ENCODE peak calls at places on chromosomes 6 and 20, in five cellular contexts. A is IMR-90, T is fibroblast of mammary gland, L is A549, S is adrenal gland. U is an unnamed sample.
A peak's percentile ranks its signal among the peaks of the same experiment; 100 is the strongest.

GRCh38 chr6:42315991-42316378 is 98.3 kb upstream of the MRPS10 start:
- DNase-seq in A (peak; percentile 99), T (peak; percentile 97), L (peak; percentile 84), S (peak; percentile 47), U (peak; percentile 94)

GRCh38 chr6:119739776-119740175 is 390.2 kb upstream of the MAN1A1 start:
- DNase-seq in A (no peak), T (no peak), L (no peak), S (no peak), U (no peak)

GRCh38 chr20:14830466-14830865 is 493.1 kb upstream of the FLRT3 start:
- DNase-seq in A (no peak), T (no peak), L (no peak), S (no peak), U (no peak)

GRCh38 chr6:170137176-170137891 is 153.5 kb downstream of the DLL1 start:
- DNase-seq in A (no peak), T (peak; percentile 77), L (no peak), S (peak; percentile 22), U (no peak)

GRCh38 chr20:23165307-23165750 is 79.2 kb upstream of the CD93 start:
- DNase-seq in A (no peak), T (no peak), L (no peak), S (no peak), U (no peak)

GRCh38 chr6:109503327-109504224 is 20.6 kb upstream of the ZBTB24 start:
- DNase-seq in A (no peak), T (no peak), L (no peak), S (no peak), U (no peak)

GRCh38 chr6:29992792-29993191 is 50.5 kb downstream of the HLA-A start:
- DNase-seq in A (peak; percentile 66), T (peak; percentile 83), L (peak; percentile 6), S (no peak), U (no peak)

GRCh38 chr6:8057263-8057662 is 6.9 kb downstream of the BLOC1S5 start:
- DNase-seq in A (peak; percentile 61), T (no peak), L (no peak), S (no peak), U (peak; percentile 58)

GRCh38 chr6:34941421-34941820 is 52.4 kb downstream of the ANKS1A start:
- DNase-seq in A (no peak), T (no peak), L (no peak), S (no peak), U (no peak)

GRCh38 chr6:168107191-168107940 is 28.4 kb upstream of the FRMD1 start:
- DNase-seq in A (no peak), T (no peak), L (no peak), S (no peak), U (peak; percentile 10)

GRCh38 chr20:7449269-7449668 is 491.0 kb downstream of the HAO1 start:
- DNase-seq in A (no peak), T (no peak), L (no peak), S (no peak), U (peak; percentile 18)

GRCh38 chr6:81612136-81612535 is 140.3 kb downstream of the TENT5A start:
- DNase-seq in A (no peak), T (no peak), L (no peak), S (no peak), U (no peak)

DNA sequence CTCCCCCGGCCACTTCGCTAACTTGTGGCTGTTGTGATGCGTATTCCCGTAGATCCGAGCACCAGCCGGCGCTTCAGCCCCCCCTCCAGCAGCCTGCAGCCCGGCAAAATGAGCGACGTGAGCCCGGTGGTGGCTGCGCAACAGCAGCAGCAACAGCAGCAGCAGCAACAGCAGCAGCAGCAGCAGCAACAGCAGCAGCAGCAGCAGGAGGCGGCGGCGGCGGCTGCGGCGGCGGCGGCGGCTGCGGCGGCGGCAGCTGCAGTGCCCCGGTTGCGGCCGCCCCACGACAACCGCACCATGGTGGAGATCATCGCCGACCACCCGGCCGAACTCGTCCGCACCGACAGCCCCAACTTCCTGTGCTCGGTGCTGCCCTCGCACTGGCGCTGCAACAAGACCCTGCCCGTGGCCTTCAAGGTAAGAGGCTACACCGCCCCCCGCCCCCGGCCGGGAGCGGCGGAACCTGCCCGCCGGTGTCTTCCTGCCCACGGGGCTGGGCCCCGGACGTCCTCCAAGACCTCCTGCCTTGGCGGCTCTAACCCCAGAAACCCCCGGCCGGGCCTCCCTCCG is 44.9 kb upstream of the SUPT3H start:
- DNase-seq in A (peak; percentile 55), T (no peak), L (peak; percentile 25), S (no peak), U (peak; percentile 76)
- TF ChIP-seq CTCF in A (no peak), T (no peak), L (no peak), S (no peak), U (no peak)

DNA sequence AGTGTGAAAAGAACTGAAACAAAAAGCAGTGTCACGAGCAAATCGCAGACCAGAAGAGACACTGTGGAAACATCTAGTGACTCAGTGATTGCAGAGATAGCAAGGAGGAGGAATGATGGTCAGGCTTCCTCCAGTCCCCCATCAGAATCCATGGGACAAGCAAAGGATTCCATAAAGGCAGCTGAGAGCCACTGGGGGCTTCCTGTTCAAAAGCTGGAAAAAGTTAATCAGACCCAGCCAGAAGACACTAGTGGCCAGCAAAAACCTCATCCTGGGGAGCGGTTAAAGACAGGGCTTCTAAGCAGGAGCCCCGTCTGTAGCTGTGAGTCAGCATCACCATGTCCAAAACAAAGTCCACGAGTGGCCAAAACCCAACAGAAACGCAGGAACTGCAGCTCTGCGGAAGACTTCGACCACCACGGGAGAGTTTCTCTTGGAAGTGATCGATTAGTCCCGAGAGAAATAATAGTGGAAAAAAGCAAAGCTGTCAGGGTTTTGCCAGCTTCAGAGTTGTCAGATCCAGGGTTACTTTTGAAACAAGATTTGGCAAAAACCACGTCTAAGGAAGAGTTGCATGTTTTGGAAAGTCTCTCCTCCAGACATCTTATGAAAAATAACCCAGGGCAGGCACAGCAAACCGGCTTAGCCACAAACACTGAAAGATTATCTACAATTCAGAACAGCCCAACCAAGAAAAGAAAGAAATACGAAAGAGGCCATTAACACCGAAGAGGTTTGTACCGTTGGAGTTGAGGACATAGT is 51.0 kb downstream of the JAG1 start:
- DNase-seq in A (peak; percentile 72), T (peak; percentile 83), L (no peak), S (no peak), U (peak; percentile 83)
- H3K4me3 ChIP-seq in A (peak overlapping the region; percentile 8), T (no peak overlapping the region), L (no peak overlapping the region), S (no peak overlapping the region), U (peak overlapping the region; percentile 20)

GRCh38 chr6:45086685-45087084 is 241.4 kb upstream of the RUNX2 start:
- DNase-seq in A (no peak), T (peak; percentile 22), L (no peak), S (no peak), U (no peak)
- TF ChIP-seq CTCF in A (no peak), T (peak; percentile 13), L (peak; percentile 19), S (peak; percentile 20), U (peak; percentile 16)

GRCh38 chr6:39228111-39228971 is 934 bp downstream of the KCNK5 start:
- DNase-seq in A (no peak), T (no peak), L (no peak), S (no peak), U (no peak)
- H3K4me3 ChIP-seq in A (no peak overlapping the region), T (no peak overlapping the region), L (peak overlapping the region; percentile 61), S (no peak overlapping the region), U (no peak overlapping the region)

DNA sequence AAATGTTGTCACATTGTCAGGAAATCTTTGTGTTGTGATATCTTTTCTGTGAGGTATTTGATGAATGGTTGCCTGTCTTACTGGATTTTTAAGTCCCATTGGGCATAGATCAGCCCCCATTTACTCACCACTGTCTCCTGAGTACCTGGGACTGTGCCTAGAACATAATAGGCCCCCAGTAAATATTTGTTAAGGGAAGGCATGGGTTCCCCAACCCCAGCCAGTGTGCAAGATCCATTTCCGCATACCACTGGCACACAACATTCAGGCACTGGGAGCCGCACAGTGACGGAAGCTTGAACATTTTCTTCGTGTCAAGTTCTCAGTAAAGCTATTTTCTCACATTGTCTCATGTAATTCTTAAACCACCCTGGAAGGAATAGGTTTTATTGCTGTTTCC is 72.2 kb downstream of the UNC5CL start:
- DNase-seq in A (no peak), T (no peak), L (no peak), S (no peak), U (no peak)
- TF ChIP-seq CTCF in A (no peak), T (no peak), L (no peak), S (no peak), U (no peak)

GRCh38 chr20:57392130-57392445 is 892 bp downstream of the RBM38 start:
- DNase-seq in A (no peak), T (no peak), L (no peak), S (peak; percentile 24), U (no peak)
- H3K4me3 ChIP-seq in A (peak overlapping the region; percentile 50), T (peak overlapping the region; percentile 23), L (peak overlapping the region; percentile 86), S (no peak overlapping the region), U (peak overlapping the region; percentile 64)

DNA sequence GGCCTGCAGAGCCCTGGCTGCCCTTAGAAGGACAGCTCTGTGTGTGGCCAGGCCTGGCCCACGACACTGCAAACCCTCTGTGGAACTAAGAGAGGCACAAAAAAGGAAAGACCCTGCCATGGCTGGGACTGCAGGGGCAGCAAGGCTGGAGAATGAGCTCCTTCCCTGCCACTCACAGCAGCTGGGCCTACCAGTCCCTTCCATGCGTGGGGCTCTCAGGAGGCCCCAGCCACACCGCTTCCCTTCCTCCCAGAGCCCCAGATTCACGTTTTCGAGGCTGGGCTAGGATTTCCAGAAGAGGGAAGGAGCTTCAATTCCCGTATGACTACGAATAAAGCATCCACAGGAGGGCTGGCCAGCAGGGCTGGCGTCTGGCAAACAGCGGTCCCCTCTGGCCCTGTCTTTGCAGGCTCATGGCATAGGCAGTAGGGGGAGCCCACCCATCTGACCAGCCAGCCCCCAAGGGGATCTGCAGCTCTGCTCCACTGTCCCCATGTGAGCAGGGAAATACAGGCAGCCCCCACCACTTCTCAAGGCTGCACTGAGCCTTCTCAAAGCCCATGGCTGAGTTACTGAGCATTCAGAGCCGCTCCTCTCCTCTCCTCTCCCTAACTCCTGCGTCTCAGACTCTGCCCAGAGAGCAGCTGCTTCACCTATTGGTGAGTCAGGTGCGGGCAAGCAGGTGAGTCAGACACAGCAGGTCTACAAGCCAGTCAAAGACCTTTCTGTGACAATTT is 53.1 kb downstream of the NINL start:
- DNase-seq in A (no peak), T (no peak), L (no peak), S (no peak), U (no peak)
- TF ChIP-seq CTCF in A (no peak), T (no peak), L (no peak), S (no peak), U (peak; percentile 22)

GRCh38 chr6:1515781-1516180 is 93.9 kb upstream of the FOXC1 start:
- DNase-seq in A (no peak), T (no peak), L (no peak), S (no peak), U (no peak)

GRCh38 chr6:1519597-1519996 is 90.1 kb upstream of the FOXC1 start:
- DNase-seq in A (no peak), T (no peak), L (no peak), S (no peak), U (no peak)

GRCh38 chr6:1515280-1515679 is 94.4 kb upstream of the FOXC1 start:
- DNase-seq in A (no peak), T (no peak), L (no peak), S (no peak), U (no peak)

GRCh38 chr6:1516742-1517520 is 92.8 kb upstream of the FOXC1 start:
- DNase-seq in A (no peak), T (no peak), L (no peak), S (no peak), U (no peak)

GRCh38 chr6:1518855-1519254 is 90.9 kb upstream of the FOXC1 start:
- DNase-seq in A (no peak), T (no peak), L (no peak), S (no peak), U (no peak)
- H3K4me3 ChIP-seq in A (no peak overlapping the region), T (no peak overlapping the region), L (no peak overlapping the region), S (no peak overlapping the region), U (no peak overlapping the region)